ENCODE peak calls at places on chromosome 14, in eight cellular contexts. L is GM19239, O is Panc1, E is posterior cingulate gyrus, S is dorsolateral prefrontal cortex, I is right cardiac atrium, G is EH, A is T47D. D is an unnamed sample.

GRCh38 chr14:33564774-33565630 is 385.9 kb downstream of the EGLN3 start:
- DNase-seq in L (no peak), O (no peak), E (no peak), S (no peak), I (no peak), G (peak), A (no peak), D (no peak)

GRCh38 chr14:76715102-76715926 is 46.0 kb upstream of the VASH1 start:
- DNase-seq in L (no peak), O (no peak), E (no peak), S (no peak), I (no peak), G (no peak), A (no peak), D (no peak)

GRCh38 chr14:72454388-72454787 is 439.5 kb downstream of the DPF3 start:
- DNase-seq in L (no peak), O (no peak), E (no peak), S (no peak), I (no peak), G (no peak), A (no peak), D (no peak)

GRCh38 chr14:23361320-23361719 is 3.7 kb downstream of the EFS start:
- DNase-seq in L (no peak), O (no peak), E (peak), S (no peak), I (no peak), G (peak), A (no peak), D (no peak)

GRCh38 chr14:85217412-85217811 is 312.5 kb upstream of the FLRT2 start:
- DNase-seq in L (no peak), O (no peak), E (no peak), S (no peak), I (no peak), G (peak), A (no peak), D (no peak)

GRCh38 chr14:68788275-68789001 is 4.4 kb downstream of the ZFP36L1 start:
- DNase-seq in L (no peak), O (no peak), E (no peak), S (no peak), I (no peak), G (peak), A (no peak), D (no peak)

GRCh38 chr14:69716483-69717187 is 50.3 kb upstream of the SRSF5 start:
- DNase-seq in L (no peak), O (no peak), E (no peak), S (no peak), I (no peak), G (peak), A (no peak), D (peak)

GRCh38 chr14:76855066-76855465 is 28.9 kb downstream of the LRRC74A start:
- DNase-seq in L (no peak), O (no peak), E (peak), S (no peak), I (peak), G (no peak), A (no peak), D (peak)

GRCh38 chr14:94394594-94395305 is 6.3 kb upstream of the SERPINA1 start:
- DNase-seq in L (no peak), O (no peak), E (no peak), S (no peak), I (peak), G (peak), A (no peak), D (peak)

GRCh38 chr14:103899833-103900232 is 28.4 kb upstream of the TDRD9 start:
- DNase-seq in L (no peak), O (no peak), E (peak), S (no peak), I (no peak), G (no peak), A (no peak), D (no peak)

GRCh38 chr14:96660135-96660534 is 137.0 kb upstream of the VRK1 start:
- DNase-seq in L (no peak), O (no peak), E (no peak), S (no peak), I (no peak), G (no peak), A (no peak), D (no peak)

D was measured in left cardiac atrium.